ENCODE peak calls at places on chromosomes 6 and 20, in nine cellular contexts. N, C, H, I, Y, B, R, T and P are unnamed samples.

GRCh38 chr6:193773-194310 is 98.4 kb upstream of the DUSP22 start:
- DNase-seq in T (no peak), N (no peak), I (no peak), B (no peak), R (no peak), Y (no peak), H (no peak), C (no peak), P (no peak)

GRCh38 chr6:31114540-31114876 is at the start of gene PSORS1C1:
- DNase-seq in I (peak), N (no peak), Y (peak), R (peak), H (peak), C (peak), T (peak), B (peak), P (peak)

GRCh38 chr20:6513586-6513985 is 253.9 kb upstream of the BMP2 start:
- DNase-seq in I (no peak), H (no peak), R (no peak), B (no peak), T (no peak), N (no peak), C (no peak), Y (no peak), P (no peak)

GRCh38 chr6:73579389-73579788 is 58.6 kb upstream of the EEF1A1 start:
- DNase-seq in H (no peak), R (no peak), C (no peak), I (no peak), B (peak), Y (no peak), T (no peak), N (no peak), P (peak)

GRCh38 chr6:163490826-163491577 is 76.5 kb downstream of the QKI start:
- DNase-seq in I (peak), B (peak), H (no peak), Y (peak), R (peak), T (peak), C (peak), N (no peak), P (peak)

GRCh38 chr6:96836579-96837137 is 619 bp downstream of the GPR63 start:
- DNase-seq in B (peak), R (no peak), T (no peak), N (no peak), I (peak), C (no peak), H (no peak), Y (no peak), P (no peak)

GRCh38 chr20:63831696-63832686 is 927 bp upstream of the ZBTB46 start:
- DNase-seq in T (peak), C (peak), B (peak), R (no peak), H (peak), I (no peak), N (no peak), Y (no peak), P (peak)

GRCh38 chr6:75266716-75267291 is 17.8 kb downstream of the TMEM30A start:
- DNase-seq in I (peak), T (no peak), C (no peak), H (peak), N (no peak), B (peak), Y (no peak), R (no peak), P (no peak)

GRCh38 chr6:102398788-102399390 is 1005.4 kb downstream of the GRIK2 start:
- DNase-seq in R (no peak), T (no peak), B (peak), C (no peak), Y (no peak), N (no peak), I (no peak), H (no peak), P (no peak)

GRCh38 chr6:75458895-75459294 is 34.7 kb downstream of the FILIP1 start:
- DNase-seq in T (no peak), B (no peak), Y (peak), I (no peak), R (peak), N (no peak), H (no peak), C (no peak), P (no peak)

GRCh38 chr6:75691012-75691411 is 58.0 kb upstream of the MYO6 start:
- DNase-seq in Y (no peak), R (no peak), H (no peak), N (no peak), T (no peak), I (no peak), B (no peak), C (no peak), P (no peak)

GRCh38 chr6:5208039-5208438 is 52.7 kb downstream of the LYRM4 start:
- DNase-seq in T (no peak), H (no peak), R (no peak), Y (no peak), C (no peak), I (no peak), B (no peak), N (no peak), P (no peak)

GRCh38 chr20:13105864-13106457 is 97.2 kb downstream of the SPTLC3 start:
- DNase-seq in C (no peak), N (no peak), B (peak), T (no peak), Y (no peak), H (peak), I (peak), R (no peak), P (no peak)

GRCh38 chr20:31956556-31957220 is 4.8 kb upstream of the PDRG1 start:
- DNase-seq in I (no peak), H (no peak), N (no peak), Y (no peak), R (no peak), C (no peak), B (no peak), T (no peak), P (no peak)

GRCh38 chr6:71080151-71080550 is 123.3 kb upstream of the B3GAT2 start:
- DNase-seq in N (no peak), T (no peak), R (no peak), B (no peak), H (no peak), I (no peak), Y (no peak), C (no peak), P (no peak)

GRCh38 chr6:81401970-81402690 is 350.4 kb downstream of the TENT5A start:
- DNase-seq in C (no peak), B (no peak), T (no peak), Y (no peak), H (no peak), N (no peak), I (no peak), R (no peak), P (no peak)

GRCh38 chr20:15060265-15061060 is 723.1 kb upstream of the FLRT3 start:
- DNase-seq in I (no peak), Y (no peak), C (no peak), H (peak), B (no peak), R (no peak), T (no peak), N (no peak), P (no peak)

GRCh38 chr6:154649723-154650122 is 83.5 kb upstream of the SCAF8 start:
- DNase-seq in B (no peak), R (no peak), C (no peak), T (no peak), Y (no peak), I (no peak), N (no peak), H (no peak), P (no peak)

GRCh38 chr6:22470454-22471368 is 98.7 kb upstream of the HDGFL1 start:
- DNase-seq in Y (peak), T (peak), I (peak), R (no peak), N (no peak), B (peak), C (peak), H (no peak), P (no peak)

GRCh38 chr6:79385893-79386292 is 151.3 kb downstream of the LCA5 start:
- DNase-seq in C (no peak), H (no peak), B (no peak), I (peak), Y (no peak), T (no peak), N (no peak), R (no peak), P (no peak)

GRCh38 chr6:108650325-108650724 is 89.6 kb downstream of the FOXO3 start:
- DNase-seq in H (no peak), T (no peak), Y (no peak), N (no peak), B (no peak), I (no peak), R (no peak), C (no peak), P (no peak)

GRCh38 chr6:107532707-107533106 is 42.8 kb downstream of the SOBP start:
- DNase-seq in B (no peak), C (no peak), I (no peak), H (no peak), R (peak), Y (no peak), N (no peak), T (no peak), P (no peak)

DNA sequence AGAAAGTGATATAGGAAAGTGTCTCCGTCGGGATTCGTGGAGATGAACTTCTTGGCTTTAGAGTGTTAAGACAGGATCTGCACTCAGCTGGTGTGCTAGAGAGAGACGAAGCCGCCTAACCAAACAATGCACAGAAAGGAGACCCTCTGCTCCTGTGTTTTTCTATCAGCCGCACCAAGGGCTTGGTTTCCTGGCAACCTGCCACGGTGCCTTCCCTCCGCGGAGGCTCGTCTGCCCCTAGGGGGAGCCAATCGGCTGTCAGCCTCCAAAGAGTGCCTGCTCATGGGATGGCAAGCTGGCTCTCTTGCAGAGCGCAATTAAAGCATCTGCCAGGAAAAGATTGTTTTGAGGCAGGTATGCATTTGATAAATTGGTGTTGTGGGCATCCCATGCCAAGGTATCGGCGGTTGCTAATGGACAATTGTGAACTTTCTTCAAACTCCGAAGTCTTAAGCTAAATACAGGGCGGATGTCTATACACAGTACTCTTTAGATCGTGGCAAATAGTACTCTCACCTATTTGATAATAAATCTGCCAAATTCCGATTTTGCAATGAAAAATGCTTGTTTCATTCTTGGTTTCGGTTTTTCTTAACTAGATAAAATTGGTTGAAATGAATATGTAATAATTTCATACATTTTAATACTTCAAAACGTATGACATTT is 603.3 kb downstream of the RNF144B start:
- DNase-seq in I (peak), R (peak), B (peak), T (peak), Y (no peak), N (peak), C (peak), H (peak), P (peak)
- TF ChIP-seq POLR2AphosphoS5 in I (no peak), R (peak), B (no peak), T (no peak), Y (no peak), N (no peak), C (no peak), H (no peak), P (no peak)

GRCh38 chr6:130364224-130364780 is 1.5 kb upstream of the TMEM200A start:
- DNase-seq in Y (no peak), B (no peak), R (no peak), I (no peak), T (no peak), N (no peak), C (no peak), H (no peak), P (no peak)
- TF ChIP-seq POLR2AphosphoS5 in Y (no peak), B (no peak), R (no peak), I (no peak), T (no peak), N (no peak), C (no peak), H (no peak), P (no peak)

DNA sequence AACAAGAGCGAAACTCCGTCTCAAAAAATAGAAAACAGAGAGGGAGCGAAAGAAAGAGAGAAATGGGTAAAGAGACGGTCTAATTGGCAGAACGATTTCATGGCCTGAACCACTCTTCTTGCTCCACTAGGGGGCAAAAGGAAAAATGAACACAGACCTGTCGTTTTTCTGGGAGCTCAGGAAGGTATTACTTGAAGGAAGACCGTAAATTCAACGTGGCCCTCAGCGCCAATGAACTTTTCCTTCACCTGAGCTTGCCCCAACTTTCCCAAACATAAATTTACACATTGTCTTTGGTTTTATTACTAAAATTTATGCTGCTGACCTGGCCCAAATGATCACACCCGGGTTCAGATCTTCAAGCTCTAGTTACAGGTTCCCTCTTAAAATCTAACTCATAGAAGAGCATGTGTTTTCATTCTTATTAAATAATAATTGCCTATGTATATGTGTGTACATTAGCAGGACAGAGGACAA is 67.3 kb downstream of the ATP9A start:
- DNase-seq in Y (no peak), I (peak), T (peak), C (no peak), N (peak), B (peak), H (peak), R (no peak), P (no peak)
- TF ChIP-seq POLR2AphosphoS5 in Y (no peak), I (no peak), T (no peak), C (no peak), N (no peak), B (no peak), H (no peak), R (no peak), P (no peak)

GRCh38 chr20:384723-385122 is 4.2 kb downstream of the TRIB3 start:
- DNase-seq in B (no peak), R (no peak), N (no peak), H (no peak), C (no peak), Y (no peak), T (no peak), I (no peak), P (no peak)

GRCh38 chr20:380763-381580 is 412 bp downstream of the TRIB3 start:
- DNase-seq in N (peak), Y (no peak), R (peak), H (peak), I (peak), C (peak), T (peak), B (peak), P (peak)

GRCh38 chr20:383889-384288 is 3.3 kb downstream of the TRIB3 start:
- DNase-seq in N (no peak), H (no peak), R (no peak), C (no peak), Y (no peak), T (no peak), B (no peak), I (no peak), P (no peak)

GRCh38 chr20:381581-382290 is 1.2 kb downstream of the TRIB3 start:
- DNase-seq in C (peak), R (peak), T (peak), B (peak), Y (peak), N (peak), H (peak), I (peak), P (peak)

DNA sequence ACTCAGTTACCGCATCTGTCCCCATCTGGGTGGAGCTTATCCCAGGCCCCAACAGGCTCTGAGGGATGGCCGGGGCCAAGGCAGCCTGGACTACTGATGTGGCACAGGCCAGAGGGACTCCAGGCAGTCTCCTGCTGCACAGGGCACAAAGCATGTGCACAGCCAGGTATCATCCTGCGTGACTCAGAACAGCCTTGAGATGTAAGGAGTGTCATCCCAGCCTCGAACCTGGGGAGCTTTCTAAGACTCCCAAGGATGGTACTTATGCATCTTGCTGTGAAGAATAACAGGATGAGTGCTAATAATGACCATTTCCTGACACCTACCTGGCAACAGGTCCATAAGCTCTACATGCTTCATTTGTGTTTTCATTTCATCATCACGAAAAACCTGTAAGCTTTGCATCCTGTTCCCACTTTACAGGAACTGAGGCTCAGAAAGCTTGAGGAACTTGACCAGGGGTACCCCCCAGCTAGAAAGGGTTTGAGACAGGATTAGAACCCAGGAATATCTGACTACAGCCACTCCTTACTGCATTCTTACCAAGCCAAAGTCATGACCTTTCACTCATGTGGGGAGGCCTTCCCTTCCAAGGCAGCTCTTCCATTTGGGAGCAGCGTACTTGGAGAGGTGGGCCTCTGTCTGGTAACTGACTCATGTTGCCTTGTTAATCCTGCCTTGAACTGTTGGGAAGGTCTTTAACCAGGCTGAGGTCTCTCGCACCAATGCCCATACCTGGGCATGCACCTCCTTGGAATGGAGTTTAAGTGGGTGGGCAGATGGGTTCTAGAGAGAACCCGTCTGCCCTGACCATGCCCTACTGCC is 1.9 kb downstream of the TRIB3 start:
- DNase-seq in T (no peak), C (no peak), I (no peak), N (no peak), H (no peak), R (no peak), Y (no peak), B (no peak), P (no peak)
- TF ChIP-seq POLR2AphosphoS5 in T (no peak), C (no peak), I (no peak), N (no peak), H (peak), R (no peak), Y (no peak), B (no peak), P (no peak)

GRCh38 chr20:24816907-24817306 is 132.2 kb upstream of the CST7 start:
- DNase-seq in Y (no peak), R (no peak), H (no peak), I (no peak), T (no peak), N (no peak), B (no peak), C (no peak), P (no peak)
- TF ChIP-seq POLR2AphosphoS5 in Y (no peak), R (no peak), H (no peak), I (no peak), T (no peak), N (no peak), B (no peak), C (no peak), P (no peak)

DNA sequence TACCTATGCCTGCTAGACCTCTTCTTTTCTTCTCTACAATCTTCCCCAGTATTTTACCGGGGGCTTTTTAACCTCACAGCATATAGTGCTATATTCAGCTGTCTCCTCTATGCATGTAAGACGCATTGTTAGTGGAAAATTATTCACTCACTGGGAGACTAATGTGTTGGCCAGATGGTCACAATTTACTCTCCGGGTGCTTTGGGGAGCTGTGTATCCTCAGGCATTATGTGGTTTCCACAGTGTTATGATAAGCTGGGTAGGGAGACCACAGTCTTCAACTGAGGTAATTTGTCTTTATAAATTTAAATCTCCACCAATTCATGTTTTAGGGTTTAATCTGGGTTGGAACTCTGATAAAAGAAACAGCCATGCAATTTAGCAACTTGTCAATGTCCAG is 553.9 kb upstream of the PTCHD4 start:
- DNase-seq in R (no peak), H (no peak), N (no peak), B (no peak), Y (no peak), C (no peak), I (no peak), T (no peak), P (no peak)
- TF ChIP-seq POLR2AphosphoS5 in R (no peak), H (no peak), N (no peak), B (no peak), Y (no peak), C (no peak), I (no peak), T (no peak), P (no peak)

GRCh38 chr6:106087548-106088325 is 1.6 kb downstream of the PRDM1 start:
- DNase-seq in T (peak), B (peak), N (no peak), I (peak), Y (no peak), R (no peak), C (no peak), H (no peak), P (no peak)

GRCh38 chr6:106084106-106084963 is 1.8 kb upstream of the PRDM1 start:
- DNase-seq in R (no peak), Y (no peak), C (no peak), N (peak), B (peak), H (peak), T (peak), I (peak), P (no peak)

GRCh38 chr6:106085687-106085983 is 501 bp upstream of the PRDM1 start:
- DNase-seq in I (peak), T (no peak), B (peak), H (no peak), R (no peak), Y (no peak), N (no peak), C (no peak), P (no peak)

GRCh38 chr6:106084973-106085686 is 1.0 kb upstream of the PRDM1 start:
- DNase-seq in C (no peak), T (no peak), I (peak), Y (no peak), H (no peak), N (no peak), R (no peak), B (peak), P (no peak)

DNA sequence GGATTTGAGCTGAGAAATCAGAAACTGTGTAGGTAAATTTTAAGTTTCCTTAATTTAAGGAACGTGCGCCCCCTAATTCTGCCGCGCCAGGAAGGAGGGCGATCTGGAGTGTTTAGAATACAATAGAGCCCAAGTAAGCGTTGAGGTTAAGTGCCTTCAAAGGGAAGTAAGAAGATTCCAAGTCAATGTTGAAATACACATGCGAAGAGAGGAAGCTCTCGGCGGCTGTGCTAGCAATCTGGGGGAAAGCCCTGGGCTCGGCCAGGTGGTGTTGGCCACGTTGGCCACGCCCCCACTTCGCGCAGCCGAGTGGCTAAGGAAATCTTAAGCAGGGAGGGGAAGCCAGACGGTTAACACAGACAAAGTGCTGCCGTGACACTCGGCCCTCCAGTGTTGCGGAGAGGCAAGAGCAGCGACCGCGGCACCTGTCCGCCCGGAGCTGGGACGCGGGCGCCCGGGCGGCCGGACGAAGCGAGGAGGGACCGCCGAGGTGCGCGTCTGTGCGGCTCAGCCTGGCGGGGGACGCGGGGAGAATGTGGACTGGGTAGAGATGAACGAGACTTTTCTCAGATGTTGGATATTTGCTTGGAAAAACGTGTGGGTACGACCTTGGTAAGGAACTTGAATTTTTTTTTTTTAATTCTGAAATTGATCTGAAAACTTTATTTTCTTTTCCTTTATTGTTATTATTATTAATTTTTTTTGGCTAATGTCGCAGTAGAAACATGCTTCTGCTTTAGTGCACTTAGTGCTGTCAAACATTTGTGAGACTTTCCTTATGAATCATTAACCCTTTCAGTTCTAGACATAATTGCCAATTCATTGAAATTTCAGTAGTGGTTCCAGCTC is at the start of gene PRDM1:
- DNase-seq in B (peak), Y (peak), N (peak), R (peak), C (peak), I (peak), H (no peak), T (peak), P (peak)
- TF ChIP-seq POLR2AphosphoS5 in B (no peak), Y (peak), N (no peak), R (peak), C (peak), I (no peak), H (no peak), T (peak), P (peak)